ENCODE peak calls at places on chromosomes 11 and 22, in seven cellular contexts. B, O, E, M, I, W and P are unnamed samples.
A peak's percentile ranks its signal among the peaks of the same experiment; 100 is the strongest.

GRCh38 chr11:35893796-35894475 is 49.9 kb upstream of the LDLRAD3 start:
- DNase-seq in B (no peak), O (no peak), E (peak; percentile 68), M (no peak), I (no peak), W (no peak), P (no peak)

GRCh38 chr11:4607111-4607510 is 920 bp downstream of the TRIM68 start:
- DNase-seq in B (peak; percentile 4), O (no peak), E (no peak), M (no peak), I (no peak), W (no peak), P (no peak)

GRCh38 chr22:50267591-50268390 is 2.4 kb downstream of the MAPK11 start:
- DNase-seq in B (no peak), O (no peak), E (peak; percentile 93), M (peak; percentile 28), I (peak; percentile 30), W (no peak), P (no peak)

GRCh38 chr11:7571640-7572000 is 57.8 kb downstream of the PPFIBP2 start:
- DNase-seq in B (no peak), O (no peak), E (peak; percentile 76), M (no peak), I (no peak), W (no peak), P (peak; percentile 44)

GRCh38 chr11:86919557-86920210 is 35.5 kb downstream of the FZD4 start:
- DNase-seq in B (peak; percentile 37), O (no peak), E (no peak), M (no peak), I (no peak), W (no peak), P (peak; percentile 46)

GRCh38 chr22:36725366-36726006 is 21.9 kb upstream of the CACNG2 start:
- DNase-seq in B (no peak), O (no peak), E (no peak), M (no peak), I (no peak), W (no peak), P (no peak)

GRCh38 chr22:47400701-47401591 is 638.5 kb downstream of the TBC1D22A start:
- DNase-seq in B (no peak), O (no peak), E (no peak), M (no peak), I (no peak), W (no peak), P (no peak)

GRCh38 chr11:121892131-121892681 is 223.8 kb downstream of the BLID start:
- DNase-seq in B (no peak), O (no peak), E (peak; percentile 60), M (no peak), I (no peak), W (peak; percentile 25), P (no peak)

GRCh38 chr11:1126935-1127663 is 30.7 kb upstream of the MUC5AC start:
- DNase-seq in B (no peak), O (no peak), E (no peak), M (no peak), I (no peak), W (no peak), P (no peak)

GRCh38 chr11:114158886-114159285 is 99.4 kb downstream of the ZBTB16 start:
- DNase-seq in B (no peak), O (no peak), E (peak; percentile 75), M (no peak), I (no peak), W (no peak), P (no peak)

GRCh38 chr22:46846154-46846831 is 83.8 kb downstream of the TBC1D22A start:
- DNase-seq in B (no peak), O (no peak), E (no peak), M (no peak), I (no peak), W (no peak), P (no peak)

GRCh38 chr11:34938621-34939020 is 22.2 kb downstream of the PDHX start:
- DNase-seq in B (no peak), O (no peak), E (no peak), M (no peak), I (no peak), W (no peak), P (no peak)

GRCh38 chr11:11311169-11311568 is 41.9 kb downstream of the CSNK2A3 start:
- DNase-seq in B (no peak), O (no peak), E (no peak), M (no peak), I (no peak), W (no peak), P (no peak)

GRCh38 chr11:1889941-1890855 is 1.5 kb downstream of the PRR33 start:
- DNase-seq in B (no peak), O (no peak), E (no peak), M (no peak), I (no peak), W (no peak), P (no peak)

GRCh38 chr11:68412593-68413475 is 47.7 kb upstream of the PPP6R3 start:
- DNase-seq in B (no peak), O (no peak), E (peak; percentile 84), M (no peak), I (no peak), W (peak; percentile 83), P (no peak)

GRCh38 chr11:74755395-74755995 is 6.8 kb downstream of the RNF169 start:
- DNase-seq in B (no peak), O (no peak), E (no peak), M (no peak), I (no peak), W (no peak), P (no peak)

GRCh38 chr11:62556872-62557631 is 10.4 kb upstream of the AHNAK start:
- DNase-seq in B (no peak), O (no peak), E (peak; percentile 33), M (peak; percentile 40), I (no peak), W (no peak), P (no peak)

GRCh38 chr11:44104472-44105294 is 9.2 kb downstream of the EXT2 start:
- DNase-seq in B (no peak), O (no peak), E (no peak), M (no peak), I (no peak), W (peak; percentile 37), P (no peak)

GRCh38 chr11:47979378-47980092 is 824 bp upstream of the PTPRJ start:
- DNase-seq in B (no peak), O (no peak), E (no peak), M (no peak), I (no peak), W (no peak), P (no peak)

GRCh38 chr11:18312663-18313420 is 9.1 kb downstream of the HPS5 start:
- DNase-seq in B (no peak), O (no peak), E (no peak), M (no peak), I (no peak), W (no peak), P (no peak)

GRCh38 chr11:12968836-12969235 is 40.3 kb upstream of the RASSF10 start:
- DNase-seq in B (no peak), O (no peak), E (no peak), M (no peak), I (no peak), W (no peak), P (no peak)

GRCh38 chr11:111456086-111456858 is 55.9 kb downstream of the BTG4 start:
- DNase-seq in B (no peak), O (no peak), E (no peak), M (no peak), I (no peak), W (peak; percentile 47), P (no peak)

GRCh38 chr11:57792060-57792541 is 30.5 kb downstream of the CTNND1 start:
- DNase-seq in B (no peak), O (peak; percentile 45), E (peak; percentile 82), M (peak; percentile 81), I (peak; percentile 64), W (peak; percentile 82), P (no peak)

GRCh38 chr11:7046474-7046873 is 26.2 kb downstream of the NLRP14 start:
- DNase-seq in B (no peak), O (no peak), E (no peak), M (no peak), I (no peak), W (no peak), P (no peak)

GRCh38 chr11:92225563-92226308 is 1.1 kb downstream of the FAT3 start:
- DNase-seq in B (no peak), O (no peak), E (peak; percentile 60), M (no peak), I (no peak), W (no peak), P (no peak)

GRCh38 chr11:46445192-46445591 is 53.6 kb upstream of the CHRM4 start:
- DNase-seq in B (no peak), O (no peak), E (no peak), M (no peak), I (no peak), W (no peak), P (no peak)

GRCh38 chr11:35723493-35724284 is 61.1 kb downstream of the TRIM44 start:
- DNase-seq in B (no peak), O (no peak), E (no peak), M (no peak), I (no peak), W (no peak), P (no peak)

GRCh38 chr22:21642584-21643448 is 714 bp downstream of the SDF2L1 start:
- DNase-seq in B (no peak), O (no peak), E (peak; percentile 65), M (peak; percentile 37), I (peak; percentile 37), W (peak; percentile 84), P (peak; percentile 52)

GRCh38 chr22:40407021-40407761 is 36.8 kb downstream of the SGSM3 start:
- DNase-seq in B (no peak), O (no peak), E (no peak), M (no peak), I (no peak), W (no peak), P (no peak)

GRCh38 chr11:15969701-15970329 is 386.5 kb downstream of the SOX6 start:
- DNase-seq in B (no peak), O (no peak), E (no peak), M (no peak), I (no peak), W (no peak), P (peak; percentile 67)